ENCODE peak calls at places on chromosomes 2 and 18, in six cellular contexts. H, K, S, X, E and G are unnamed samples.
A peak's percentile ranks its signal among the peaks of the same experiment; 100 is the strongest.

GRCh38 chr2:54176577-54176976 is 61.2 kb downstream of the ACYP2 start:
- DNase-seq in E (no peak), H (peak; percentile 46), X (peak; percentile 63), K (peak; percentile 70), S (peak; percentile 54), G (no peak)

GRCh38 chr2:210007895-210008294 is 5.5 kb downstream of the RPE start:
- DNase-seq in E (peak; percentile 20), X (no peak), H (peak; percentile 10), S (no peak), K (peak; percentile 25), G (no peak)

GRCh38 chr2:179825494-179825893 is 35.9 kb downstream of the ZNF385B start:
- DNase-seq in K (peak; percentile 34), H (no peak), E (peak; percentile 12), X (no peak), S (no peak), G (no peak)

GRCh38 chr2:161570424-161571050 is 53.7 kb upstream of the SLC4A10 start:
- DNase-seq in S (no peak), H (no peak), K (no peak), E (no peak), X (no peak), G (no peak)

GRCh38 chr18:48455555-48456478 is 46.6 kb upstream of the ZBTB7C start:
- DNase-seq in X (no peak), H (peak; percentile 89), K (peak; percentile 92), E (no peak), S (no peak), G (no peak)

GRCh38 chr2:44549099-44549471 is 187.3 kb downstream of the CAMKMT start:
- DNase-seq in S (no peak), K (peak; percentile 67), H (peak; percentile 78), E (peak; percentile 49), X (no peak), G (no peak)

GRCh38 chr2:170396799-170397459 is 219.0 kb downstream of the MYO3B start:
- DNase-seq in E (peak; percentile 45), K (peak; percentile 37), S (no peak), X (no peak), H (peak; percentile 4), G (no peak)

GRCh38 chr2:26980971-26981370 is 10.5 kb downstream of the MAPRE3 start:
- DNase-seq in E (no peak), H (no peak), K (no peak), X (no peak), S (no peak), G (no peak)

GRCh38 chr18:22670914-22671313 is 253.2 kb upstream of the CTAGE1 start:
- DNase-seq in H (peak; percentile 29), E (no peak), K (no peak), S (no peak), X (no peak), G (no peak)

GRCh38 chr2:184597571-184597980 is 753 bp upstream of the ZNF804A start:
- DNase-seq in E (peak; percentile 15), H (peak; percentile 63), K (peak; percentile 83), S (peak; percentile 53), X (peak; percentile 49), G (peak; percentile 27)

GRCh38 chr18:7872569-7872968 is 305.5 kb downstream of the PTPRM start:
- DNase-seq in S (no peak), H (peak; percentile 62), X (no peak), E (peak; percentile 45), K (peak; percentile 60), G (no peak)

GRCh38 chr2:173680574-173680973 is 284.6 kb downstream of the SP3 start:
- DNase-seq in S (no peak), X (no peak), H (peak; percentile 5), K (no peak), E (no peak), G (no peak)

GRCh38 chr18:22088029-22088428 is 81.4 kb upstream of the GATA6 start:
- DNase-seq in K (peak; percentile 5), S (no peak), X (no peak), H (no peak), E (no peak), G (no peak)

GRCh38 chr2:235549735-235550377 is 56.0 kb downstream of the AGAP1 start:
- DNase-seq in E (no peak), K (no peak), S (no peak), X (no peak), H (no peak), G (no peak)

GRCh38 chr2:160836755-160837154 is 323.5 kb upstream of the TANK start:
- DNase-seq in H (peak; percentile 96), X (no peak), K (peak; percentile 83), S (no peak), E (peak; percentile 73), G (no peak)

GRCh38 chr18:58263055-58263732 is 219.2 kb downstream of the NEDD4L start:
- DNase-seq in S (no peak), H (peak; percentile 24), K (peak; percentile 60), E (peak; percentile 91), X (no peak), G (no peak)

GRCh38 chr2:5094192-5094591 is 598.0 kb upstream of the SOX11 start:
- DNase-seq in E (no peak), S (no peak), K (no peak), H (no peak), X (no peak), G (no peak)

GRCh38 chr2:230589497-230590015 is 123.1 kb upstream of the CAB39 start:
- DNase-seq in S (no peak), X (no peak), H (no peak), E (peak; percentile 15), K (no peak), G (no peak)

GRCh38 chr18:3305354-3305762 is 43.4 kb downstream of the MYL12B start:
- DNase-seq in E (peak; percentile 18), S (no peak), X (no peak), K (peak; percentile 98), H (peak; percentile 100), G (no peak)

GRCh38 chr2:212730994-212731393 is 192.4 kb upstream of the ERBB4 start:
- DNase-seq in H (no peak), S (no peak), K (no peak), X (no peak), E (no peak), G (no peak)

GRCh38 chr18:28040216-28040615 is 136.7 kb downstream of the CDH2 start:
- DNase-seq in E (no peak), S (no peak), K (no peak), X (no peak), H (no peak), G (no peak)

GRCh38 chr2:15010346-15010745 is 377.8 kb downstream of the LRATD1 start:
- DNase-seq in K (no peak), H (no peak), S (no peak), E (no peak), X (no peak), G (no peak)

GRCh38 chr2:28342081-28342967 is 50.3 kb upstream of the FOSL2 start:
- DNase-seq in E (peak; percentile 31), S (no peak), X (no peak), H (peak; percentile 84), K (peak; percentile 89), G (no peak)

GRCh38 chr18:52920665-52921064 is 580.7 kb downstream of the DCC start:
- DNase-seq in K (no peak), H (no peak), E (no peak), X (no peak), S (no peak), G (no peak)

GRCh38 chr2:100646039-100646438 is 83.2 kb downstream of the PDCL3 start:
- DNase-seq in E (no peak), H (no peak), X (no peak), K (no peak), S (no peak), G (no peak)

GRCh38 chr2:199339826-199340605 is 117.7 kb downstream of the SATB2 start:
- DNase-seq in X (no peak), E (no peak), K (no peak), H (peak; percentile 16), S (no peak), G (no peak)

GRCh38 chr2:199335502-199335901 is 122.2 kb downstream of the SATB2 start:
- DNase-seq in H (no peak), S (no peak), X (no peak), K (no peak), E (no peak), G (no peak)

DNA sequence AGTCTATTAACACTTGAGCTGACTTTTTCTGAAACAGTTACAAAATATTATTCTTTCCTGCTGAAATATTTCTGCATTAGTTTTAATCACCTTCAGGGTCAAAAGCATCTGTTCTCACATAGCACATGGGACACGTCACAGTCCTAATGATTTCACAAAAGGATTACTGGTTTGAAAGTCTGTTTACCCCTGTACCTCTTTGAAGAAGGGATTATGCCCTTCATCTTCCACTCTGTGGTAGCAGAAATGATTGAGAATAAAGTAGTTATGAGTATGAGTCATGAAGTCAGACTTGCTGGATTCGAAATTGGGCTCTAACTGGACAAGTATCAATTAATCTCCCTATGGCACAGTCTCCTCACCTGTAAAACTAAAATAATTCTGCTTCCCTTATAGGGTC is 121.2 kb downstream of the SATB2 start:
- DNase-seq in K (no peak), S (no peak), H (no peak), X (no peak), E (no peak), G (no peak)
- H3K14ac ChIP-seq in K (no peak overlapping the region), S (no peak overlapping the region), H (no peak overlapping the region), X (no peak overlapping the region), E (no peak overlapping the region), G (no peak overlapping the region)

GRCh38 chr2:75580156-75580555 is 19.4 kb upstream of the EVA1A start:
- DNase-seq in S (no peak), K (no peak), E (peak; percentile 88), X (no peak), H (no peak), G (no peak)
- H2BK5ac ChIP-seq in S (peak overlapping the region; percentile 60), K (no peak overlapping the region), E (no peak overlapping the region), X (no peak overlapping the region), H (no peak overlapping the region), G (no peak overlapping the region)

GRCh38 chr18:63158012-63158631 is 161.4 kb downstream of the BCL2 start:
- DNase-seq in X (no peak), S (no peak), K (no peak), H (no peak), E (no peak), G (no peak)
- H3K9ac ChIP-seq in X (no peak overlapping the region), S (no peak overlapping the region), K (no peak overlapping the region), H (no peak overlapping the region), E (no peak overlapping the region), G (no peak overlapping the region)

GRCh38 chr2:23486676-23487075 is 101.7 kb downstream of the KLHL29 start:
- DNase-seq in S (no peak), E (peak; percentile 10), H (peak; percentile 70), K (peak; percentile 58), X (no peak), G (no peak)
- H3K14ac ChIP-seq in S (no peak overlapping the region), E (no peak overlapping the region), H (no peak overlapping the region), K (no peak overlapping the region), X (no peak overlapping the region), G (no peak overlapping the region)

GRCh38 chr2:96878796-96879544 is 9.1 kb upstream of the SEMA4C start:
- DNase-seq in X (no peak), H (no peak), S (no peak), E (no peak), K (no peak), G (no peak)

GRCh38 chr2:96881349-96882195 is 11.7 kb upstream of the SEMA4C start:
- DNase-seq in X (peak; percentile 53), K (no peak), H (no peak), S (peak; percentile 77), E (peak; percentile 81), G (no peak)

GRCh38 chr2:96879545-96880040 is 9.7 kb upstream of the SEMA4C start:
- DNase-seq in X (no peak), S (no peak), K (no peak), E (peak; percentile 30), H (no peak), G (no peak)

GRCh38 chr2:96882230-96882629 is 12.3 kb upstream of the SEMA4C start:
- DNase-seq in K (no peak), E (peak; percentile 41), S (peak; percentile 65), H (no peak), X (peak; percentile 70), G (no peak)

GRCh38 chr2:96880891-96881273 is 11.0 kb upstream of the SEMA4C start:
- DNase-seq in E (no peak), K (no peak), H (no peak), X (no peak), S (no peak), G (no peak)
- H2BK5ac ChIP-seq in E (peak overlapping the region; percentile 89), K (no peak overlapping the region), H (no peak overlapping the region), X (peak overlapping the region; percentile 90), S (no peak overlapping the region), G (peak overlapping the region; percentile 39)